ENCODE peak calls at places on chromosomes 13 and 19, in four cellular contexts. J is vagina, U is psoas muscle, C is body of pancreas. R is an unnamed sample. For H3K36me3, the result is how much of the 10 kb centered on the place peaks cover.

GRCh38 chr19:51531349-51532315 is at the start of gene SIGLEC6:
- DNase-seq in U (peak), J (no peak), C (no peak), R (peak)

GRCh38 chr19:32349724-32350475 is 4.5 kb downstream of the ZNF507 start:
- DNase-seq in U (no peak), C (no peak), J (no peak), R (no peak)

GRCh38 chr13:113403255-113404104 is 39.5 kb upstream of the GRTP1 start:
- DNase-seq in U (peak), J (no peak), C (no peak), R (no peak)

GRCh38 chr13:48334534-48335127 is 31.1 kb downstream of the RB1 start:
- DNase-seq in J (no peak), C (no peak), U (no peak), R (no peak)

GRCh38 chr13:23500858-23501257 is 67.4 kb upstream of the SACS start:
- DNase-seq in C (no peak), J (no peak), U (no peak), R (no peak)

GRCh38 chr13:89923731-89924130 is 1423.8 kb upstream of the MIR17HG start:
- DNase-seq in C (no peak), U (no peak), J (no peak), R (no peak)

GRCh38 chr13:60000081-60000480 is 163.6 kb downstream of the DIAPH3 start:
- DNase-seq in C (no peak), J (no peak), U (no peak), R (no peak)

GRCh38 chr19:45063851-45064801 is 12.2 kb downstream of the ZNF296 start:
- DNase-seq in U (no peak), C (no peak), J (no peak), R (no peak)

GRCh38 chr19:47447470-47448359 is 24.0 kb downstream of the SLC8A2 start:
- DNase-seq in U (peak), J (no peak), C (peak), R (no peak)

GRCh38 chr13:67186985-67187569 is 43.1 kb downstream of the PCDH9 start:
- DNase-seq in J (no peak), C (no peak), U (no peak), R (no peak)

DNA sequence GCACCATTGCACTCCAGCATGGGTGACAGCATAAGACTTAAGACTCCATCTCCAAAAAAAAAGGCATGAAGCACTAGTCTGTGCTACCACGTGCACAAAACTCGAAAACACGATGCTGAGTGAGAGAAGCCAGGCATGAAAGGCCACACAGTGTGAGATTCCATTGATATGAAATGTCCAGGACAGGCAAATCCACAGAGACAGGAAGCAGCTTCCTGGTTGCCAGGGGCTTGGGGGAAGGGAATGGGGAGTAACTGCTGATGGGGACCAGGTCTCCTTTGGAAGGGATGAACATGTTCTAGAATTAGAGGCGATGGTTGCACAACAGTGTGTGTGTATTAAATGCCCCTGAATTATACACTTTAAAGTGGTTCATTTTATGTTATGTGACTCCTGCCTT is 15.9 kb upstream of the JUND start:
- DNase-seq in J (no peak), U (no peak), C (no peak), R (no peak)
- TF ChIP-seq CTCF in J (no peak), U (no peak), C (no peak), R (no peak)

GRCh38 chr13:101258071-101258470 is 158.2 kb downstream of the NALCN start:
- DNase-seq in J (no peak), C (no peak), U (peak), R (peak)
- H3K4me3 ChIP-seq in J (no peak), C (no peak), U (no peak), R (no peak)

GRCh38 chr13:21846605-21847004 is 175.7 kb downstream of the FGF9 start:
- DNase-seq in J (no peak), C (no peak), U (no peak), R (no peak)
- H3K36me3 ChIP-seq in J (under half), C (under half), U (under half), R (under half)

DNA sequence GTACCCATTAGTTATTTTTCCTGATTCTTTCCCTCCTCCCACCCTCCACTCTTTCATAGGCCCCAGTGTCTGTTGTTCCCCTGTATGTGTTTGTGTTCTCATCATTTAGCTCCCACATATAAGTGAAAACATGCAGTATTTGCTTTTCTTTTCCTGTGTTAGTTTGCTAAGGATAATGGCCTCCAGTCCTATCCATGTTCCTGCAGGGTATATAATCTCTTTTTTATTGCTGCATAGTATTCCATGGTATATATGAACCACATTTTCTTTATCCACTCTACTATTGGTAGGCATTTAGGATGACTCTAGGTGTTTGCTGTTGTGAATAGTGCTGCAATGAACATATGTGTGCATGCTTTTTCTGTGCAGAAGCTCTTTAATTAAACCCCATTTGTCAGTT is 79.4 kb downstream of the ZMYM2 start:
- DNase-seq in C (no peak), U (no peak), J (no peak), R (no peak)
- TF ChIP-seq CTCF in C (no peak), U (no peak), J (no peak), R (no peak)

GRCh38 chr13:110615322-110616102 is at the start of gene NAXD:
- DNase-seq in C (peak), U (peak), J (no peak), R (peak)

GRCh38 chr13:110618167-110618566 is 2.8 kb downstream of the NAXD start:
- DNase-seq in J (no peak), U (no peak), C (no peak), R (no peak)

GRCh38 chr13:110616103-110617101 is 1.1 kb downstream of the NAXD start:
- DNase-seq in C (peak), J (no peak), U (peak), R (peak)

GRCh38 chr13:110617326-110618072 is 2.2 kb downstream of the NAXD start:
- DNase-seq in C (peak), J (no peak), U (no peak), R (no peak)

DNA sequence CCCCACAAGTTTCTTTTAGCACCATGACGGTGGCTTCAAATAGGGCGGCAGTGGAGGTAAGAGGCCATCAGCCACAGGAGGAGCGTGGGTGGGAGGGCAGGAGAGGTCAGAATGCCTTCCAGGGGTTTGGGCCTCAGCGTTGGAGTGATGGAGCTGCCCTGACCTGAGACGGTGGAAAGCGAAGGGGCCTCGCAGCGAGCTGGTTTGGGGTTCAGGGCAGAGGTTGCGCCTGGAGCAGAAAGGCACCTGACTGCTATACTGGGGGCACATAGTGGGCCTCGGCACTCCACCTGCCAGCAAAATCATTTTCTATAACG is 382 bp upstream of the NAXD start:
- DNase-seq in C (no peak), U (no peak), J (no peak), R (peak)
- H3K4me3 ChIP-seq in C (no peak), U (peak), J (peak), R (peak)

GRCh38 chr19:54141356-54141755 is 3.8 kb downstream of the CNOT3 start:
- DNase-seq in U (no peak), C (no peak), J (no peak), R (no peak)
- H3K36me3 ChIP-seq in U (under half), C (under half), J (under half), R (under half)

GRCh38 chr13:37985281-37985680 is 115.7 kb upstream of the TRPC4 start:
- DNase-seq in U (no peak), J (no peak), C (no peak), R (no peak)

GRCh38 chr13:37978680-37979079 is 109.1 kb upstream of the TRPC4 start:
- DNase-seq in C (no peak), U (no peak), J (no peak), R (no peak)

GRCh38 chr13:37981932-37982331 is 112.4 kb upstream of the TRPC4 start:
- DNase-seq in C (no peak), U (no peak), J (no peak), R (no peak)

GRCh38 chr13:37984357-37984756 is 114.8 kb upstream of the TRPC4 start:
- DNase-seq in C (no peak), U (no peak), J (no peak), R (no peak)
- TF ChIP-seq CTCF in C (no peak), U (no peak), J (no peak), R (no peak)

DNA sequence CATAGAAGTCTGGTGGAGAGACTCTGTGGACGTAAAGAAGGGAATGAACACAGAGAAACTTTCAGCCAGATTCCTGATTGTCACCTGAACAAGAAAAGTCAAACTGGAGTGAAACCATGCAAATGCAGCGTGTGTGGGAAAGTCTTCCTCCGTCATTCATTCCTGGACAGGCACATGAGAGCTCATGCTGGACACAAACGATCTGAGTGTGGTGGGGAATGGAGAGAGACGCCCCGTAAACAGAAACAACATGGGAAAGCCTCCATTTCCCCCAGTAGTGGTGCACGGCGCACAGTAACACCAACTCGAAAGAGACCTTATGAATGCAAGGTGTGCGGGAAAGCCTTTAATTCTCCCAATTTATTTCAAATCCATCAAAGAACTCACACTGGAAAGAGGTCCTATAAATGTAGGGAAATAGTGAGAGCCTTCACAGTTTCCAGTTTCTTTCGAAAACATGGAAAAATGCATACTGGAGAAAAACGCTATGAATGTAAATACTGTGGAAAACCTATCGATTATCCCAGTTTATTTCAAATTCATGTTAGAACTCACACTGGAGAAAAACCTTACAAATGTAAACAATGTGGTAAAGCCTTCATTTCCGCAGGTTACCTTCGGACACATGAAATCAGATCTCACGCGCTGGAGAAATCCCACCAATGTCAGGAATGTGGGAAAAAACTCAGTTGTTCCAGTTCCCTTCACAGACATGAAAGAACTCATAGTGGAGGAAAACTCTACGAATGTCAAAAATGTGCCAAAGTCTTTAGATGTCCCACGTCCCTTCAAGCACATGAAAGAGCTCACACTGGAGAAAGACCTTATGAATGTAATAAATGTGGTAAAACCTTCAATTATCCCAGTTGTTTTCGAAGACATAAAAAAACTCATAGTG is 10.8 kb downstream of the ZNF101 start:
- DNase-seq in J (no peak), C (no peak), U (no peak), R (no peak)
- H3K4me3 ChIP-seq in J (no peak), C (no peak), U (no peak), R (no peak)

DNA sequence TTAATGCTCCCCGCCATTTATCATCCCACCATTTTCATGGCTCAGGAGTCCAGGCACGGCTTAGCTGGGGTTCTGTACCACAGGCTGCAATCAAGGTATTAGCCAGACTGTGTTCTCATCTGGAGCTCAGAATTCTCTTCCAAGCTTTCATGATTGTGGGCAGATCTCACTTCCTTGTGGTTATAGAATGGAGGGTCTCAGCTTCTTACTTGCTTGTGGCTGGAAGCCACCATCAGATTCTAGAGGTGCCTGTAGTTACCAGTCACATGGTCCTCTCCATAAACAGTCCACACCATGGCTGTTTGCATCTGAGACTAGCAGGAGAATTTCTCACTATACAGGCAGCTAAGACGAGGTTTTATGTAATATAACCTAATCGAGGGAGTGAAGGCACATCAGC is 45.1 kb upstream of the SLC46A3 start:
- DNase-seq in U (no peak), J (no peak), C (no peak), R (no peak)
- H3K36me3 ChIP-seq in U (under half), J (under half), C (under half), R (under half)